ENCODE peak calls at places on chromosomes 6 and 20, in six cellular contexts. T is aorta; H is activated CD8-positive, alpha-beta memory T cell treated with anti-CD3 and anti-CD28 coated beads for 48 hours; A is naive thymus-derived CD8-positive, alpha-beta T cell; G is pulmonary artery endothelial cell; W is body of pancreas. C is an unnamed sample.

GRCh38 chr6:23106951-23107350 is 537.6 kb downstream of the HDGFL1 start:
- DNase-seq in T (no peak), H (no peak), A (no peak), G (no peak), W (no peak), C (no peak)

GRCh38 chr6:123001540-123001939 is 5.5 kb downstream of the CLVS2 start:
- DNase-seq in T (no peak), H (no peak), A (no peak), G (no peak), W (no peak), C (no peak)

GRCh38 chr6:44456070-44456965 is 68.8 kb downstream of the CDC5L start:
- DNase-seq in T (no peak), H (no peak), A (peak; percentile 32), G (no peak), W (peak; percentile 40), C (no peak)

GRCh38 chr20:1334761-1335160 is 5.8 kb upstream of the SDCBP2 start:
- DNase-seq in T (no peak), H (no peak), A (no peak), G (no peak), W (no peak), C (peak; percentile 2)

GRCh38 chr20:52105573-52106422 is 85.8 kb downstream of the ZFP64 start:
- DNase-seq in T (no peak), H (no peak), A (no peak), G (no peak), W (no peak), C (peak; percentile 74)

GRCh38 chr20:635609-636338 is 17.2 kb downstream of the SRXN1 start:
- DNase-seq in T (no peak), H (no peak), A (no peak), G (no peak), W (no peak), C (no peak)

GRCh38 chr20:14336667-14337066 is 745 bp downstream of the FLRT3 start:
- DNase-seq in T (no peak), H (no peak), A (no peak), G (no peak), W (peak; percentile 5), C (no peak)

GRCh38 chr6:39313526-39314272 is 520 bp downstream of the KCNK17 start:
- DNase-seq in T (no peak), H (no peak), A (no peak), G (no peak), W (no peak), C (no peak)

GRCh38 chr6:62328607-62329006 is 42.6 kb upstream of the KHDRBS2 start:
- DNase-seq in T (no peak), H (no peak), A (no peak), G (no peak), W (no peak), C (no peak)

GRCh38 chr6:165632194-165632593 is 30.8 kb downstream of the PDE10A start:
- DNase-seq in T (no peak), H (no peak), A (no peak), G (no peak), W (no peak), C (no peak)

GRCh38 chr6:134196568-134197301 is 121.2 kb downstream of the SGK1 start:
- DNase-seq in T (no peak), H (no peak), A (no peak), G (no peak), W (no peak), C (no peak)

GRCh38 chr20:46333136-46333991 is 25.1 kb upstream of the CDH22 start:
- DNase-seq in T (no peak), H (no peak), A (no peak), G (no peak), W (no peak), C (no peak)